ENCODE peak calls at places on chromosomes 2 and 18, in five cellular contexts. U is colonic mucosa, P is heart left ventricle, F is HFFc6, Q is GM10248. T is an unnamed sample.

GRCh38 chr2:211062213-211062612 is 505.8 kb downstream of the CPS1 start:
- DNase-seq in U (no peak), P (no peak), F (no peak), Q (no peak), T (no peak)

GRCh38 chr2:36433311-36434217 is 78.0 kb downstream of the CRIM1 start:
- DNase-seq in Q (no peak), F (peak; percentile 39), U (peak; percentile 42), P (no peak), T (no peak)

GRCh38 chr2:230382108-230382507 is 33.9 kb upstream of the SP100 start:
- DNase-seq in Q (no peak), P (no peak), F (no peak), U (no peak), T (no peak)

GRCh38 chr2:120485096-120485495 is 139.2 kb downstream of the INHBB start:
- DNase-seq in Q (no peak), U (no peak), P (no peak), F (no peak), T (no peak)

GRCh38 chr2:121131375-121131774 is 153.6 kb downstream of the TFCP2L1 start:
- DNase-seq in P (no peak), Q (no peak), F (no peak), U (no peak), T (no peak)

GRCh38 chr2:15538792-15539191 is 22.3 kb downstream of the NBAS start:
- DNase-seq in U (no peak), Q (no peak), F (no peak), P (no peak), T (no peak)

GRCh38 chr2:11746807-11747459 is 501 bp downstream of the LPIN1 start:
- DNase-seq in P (no peak), F (no peak), U (peak; percentile 66), Q (no peak), T (no peak)

GRCh38 chr18:77899972-77900754 is 650.5 kb downstream of the GALR1 start:
- DNase-seq in P (peak; percentile 72), F (no peak), Q (peak; percentile 66), U (no peak), T (no peak)

GRCh38 chr18:22912835-22913234 is 20.3 kb upstream of the RBBP8 start:
- DNase-seq in F (no peak), P (no peak), Q (no peak), U (no peak), T (no peak)

GRCh38 chr2:109660046-109660860 is 46.1 kb downstream of the SOWAHC start:
- DNase-seq in F (no peak), P (no peak), Q (no peak), U (no peak), T (no peak)

GRCh38 chr2:23859983-23860382 is 66.9 kb downstream of the ATAD2B start:
- DNase-seq in P (no peak), U (no peak), F (peak; percentile 32), Q (no peak), T (no peak)

GRCh38 chr2:64859208-64860161 is 129.7 kb upstream of the SLC1A4 start:
- DNase-seq in U (peak; percentile 96), F (peak; percentile 81), Q (peak; percentile 79), P (peak; percentile 93), T (peak; percentile 88)

GRCh38 chr2:30190637-30191036 is 40.7 kb upstream of the LBH start:
- DNase-seq in F (no peak), U (no peak), P (no peak), Q (no peak), T (no peak)

GRCh38 chr2:119253114-119253702 is 29.6 kb downstream of the STEAP3 start:
- DNase-seq in Q (no peak), U (no peak), P (no peak), F (peak; percentile 63), T (no peak)

GRCh38 chr2:66434679-66435548 is at the start of gene MEIS1:
- DNase-seq in F (peak; percentile 99), Q (no peak), P (peak; percentile 91), U (peak; percentile 87), T (peak; percentile 88)

GRCh38 chr2:220068877-220069276 is 441.4 kb downstream of the SLC4A3 start:
- DNase-seq in F (no peak), Q (no peak), U (no peak), P (no peak), T (no peak)

GRCh38 chr2:47904903-47905453 is 1.3 kb downstream of the FBXO11 start:
- DNase-seq in U (peak; percentile 43), F (no peak), P (peak; percentile 70), Q (peak; percentile 26), T (no peak)

GRCh38 chr2:137183206-137183605 is 417.9 kb downstream of the THSD7B start:
- DNase-seq in Q (no peak), U (no peak), P (no peak), F (no peak), T (no peak)

DNA sequence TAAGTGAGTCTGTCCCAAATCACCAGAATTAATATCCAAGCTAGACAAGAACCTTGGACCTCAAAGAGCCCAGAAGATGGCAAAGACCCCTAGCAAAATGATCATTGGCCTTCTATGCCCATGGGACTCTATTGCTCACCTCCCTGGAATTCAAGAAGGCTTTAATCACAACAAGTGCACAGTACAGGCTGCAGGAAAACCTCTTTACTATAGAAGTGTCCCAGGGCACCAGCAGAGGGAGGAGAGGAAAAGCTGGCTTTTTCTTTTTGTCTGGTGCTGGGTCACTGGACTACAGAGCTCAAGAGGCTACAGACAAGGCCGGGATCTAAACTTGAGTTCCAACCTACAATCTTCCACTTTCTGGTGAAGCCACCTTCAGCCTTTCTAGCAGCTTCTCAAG is 88.3 kb upstream of the PPP1CB start:
- DNase-seq in Q (no peak), U (no peak), P (no peak), F (peak; percentile 73), T (no peak)
- TF ChIP-seq CTCF in Q (no peak), U (no peak), P (no peak), F (peak; percentile 59), T (peak; percentile 46)

DNA sequence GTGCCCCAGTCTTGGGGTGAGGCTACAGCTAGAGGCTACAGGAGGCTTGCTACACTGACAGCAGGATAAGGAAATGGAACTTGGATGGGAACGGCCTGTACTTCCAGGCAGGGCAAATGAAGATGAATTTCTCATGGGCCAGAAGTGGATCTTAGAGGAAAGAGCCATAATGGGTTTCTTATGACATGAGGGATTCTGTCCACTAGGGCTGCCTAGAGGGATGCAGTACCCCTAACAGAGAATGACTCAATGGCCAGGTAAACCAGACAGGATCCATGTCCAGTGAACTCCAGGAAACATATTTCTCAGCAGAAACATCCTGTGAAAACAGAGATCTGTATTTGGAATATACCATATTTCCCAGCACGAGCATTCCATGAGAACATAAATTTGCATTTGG is 11.4 kb upstream of the SLC35F5 start:
- DNase-seq in Q (no peak), P (no peak), U (no peak), F (no peak), T (no peak)
- TF ChIP-seq CTCF in Q (no peak), P (no peak), U (no peak), F (peak; percentile 20), T (no peak)

DNA sequence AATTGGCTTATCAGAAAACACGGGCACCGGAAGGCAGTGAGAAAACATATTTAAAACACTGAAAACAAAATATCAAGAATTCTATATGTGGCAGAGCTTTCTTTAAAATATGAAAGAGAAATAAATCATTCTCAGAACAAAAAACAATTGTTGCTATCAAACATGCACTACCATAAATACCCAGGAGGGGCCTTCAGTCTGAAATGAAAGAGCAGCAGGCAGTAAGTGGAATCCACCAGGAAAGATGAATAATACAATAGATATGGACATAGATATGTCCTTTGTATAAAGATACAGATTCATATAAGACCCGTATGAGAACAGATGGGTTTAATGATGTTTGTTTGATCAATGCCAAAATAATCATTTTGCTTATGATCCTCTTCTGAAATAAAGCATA is 142.0 kb downstream of the TMEM18 start:
- DNase-seq in U (no peak), Q (no peak), F (peak; percentile 9), P (no peak), T (no peak)
- TF ChIP-seq CTCF in U (no peak), Q (no peak), F (peak; percentile 66), P (no peak), T (peak; percentile 37)

DNA sequence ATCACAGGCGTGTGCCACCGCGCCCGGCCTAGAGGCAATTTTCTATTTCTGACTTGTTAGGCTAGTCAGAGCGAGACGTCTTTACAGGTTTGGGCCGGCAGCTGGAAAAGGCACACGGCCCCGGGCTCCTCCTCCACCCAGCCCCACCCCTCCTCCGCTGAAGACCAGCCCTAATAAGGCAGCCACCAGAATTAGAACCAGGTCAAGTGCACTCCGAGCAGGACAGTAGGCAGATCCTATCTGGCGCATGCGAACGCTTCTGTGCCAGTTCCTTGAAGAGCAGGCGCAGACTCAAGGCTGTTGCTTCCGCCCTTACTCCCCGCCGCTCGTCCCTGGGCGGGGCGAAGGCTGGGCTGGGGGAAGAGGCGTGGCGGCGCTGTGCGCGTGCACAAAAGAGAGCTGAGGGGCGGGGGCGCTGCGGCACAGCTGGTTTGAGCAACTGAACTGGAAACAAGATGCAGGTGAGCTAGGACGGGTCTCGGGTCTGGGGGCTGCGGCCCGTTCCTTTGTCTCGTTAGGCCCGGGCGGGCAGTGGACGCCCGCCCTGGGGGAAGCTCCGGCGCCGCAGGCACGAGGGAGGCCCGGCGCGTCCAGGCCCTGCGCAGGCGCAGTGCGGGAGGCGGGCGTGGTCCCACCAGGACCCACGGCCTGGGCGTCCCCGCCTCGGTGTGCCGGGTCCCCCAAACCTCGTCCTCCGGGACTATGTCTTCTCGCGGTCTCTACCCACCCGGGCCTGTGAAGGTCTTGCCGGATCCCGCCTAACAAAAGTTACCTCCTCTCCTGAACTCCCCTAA is at the start of gene PDCL3:
- DNase-seq in P (peak; percentile 98), U (peak; percentile 96), F (peak; percentile 99), Q (peak; percentile 97), T (peak; percentile 98)
- TF ChIP-seq CTCF in P (peak; percentile 11), U (no peak), F (peak; percentile 63), Q (no peak), T (peak; percentile 31)

T was measured in osteocyte.